ENCODE peak calls at places on chromosome 15, in seven cellular contexts. D, J, F, M, N, O and L are unnamed samples.

GRCh38 chr15:86829251-86829650 is 749.6 kb downstream of the AGBL1 start:
- DNase-seq in D (no peak), J (no peak), F (no peak), M (no peak), N (no peak), O (no peak), L (no peak)

GRCh38 chr15:82540055-82540983 is at the start of gene RPS17:
- DNase-seq in D (peak), J (peak), F (peak), M (peak), N (peak), O (peak), L (peak)

GRCh38 chr15:91192285-91193058 is 92.4 kb downstream of the SV2B start:
- DNase-seq in D (no peak), J (no peak), F (no peak), M (no peak), N (no peak), O (no peak), L (no peak)

GRCh38 chr15:38612159-38612863 is 47.7 kb upstream of the RASGRP1 start:
- DNase-seq in D (no peak), J (no peak), F (no peak), M (no peak), N (no peak), O (no peak), L (no peak)

GRCh38 chr15:58212909-58213526 is 74.8 kb downstream of the AQP9 start:
- DNase-seq in D (peak), J (no peak), F (no peak), M (peak), N (no peak), O (no peak), L (peak)

GRCh38 chr15:85541744-85542143 is 161.3 kb downstream of the AKAP13 start:
- DNase-seq in D (no peak), J (no peak), F (no peak), M (no peak), N (no peak), O (no peak), L (no peak)

GRCh38 chr15:42508263-42508690 is 12.8 kb downstream of the SNAP23 start:
- DNase-seq in D (peak), J (no peak), F (no peak), M (peak), N (no peak), O (no peak), L (no peak)

GRCh38 chr15:72118400-72118978 is at the start of gene SENP8:
- DNase-seq in D (no peak), J (no peak), F (no peak), M (no peak), N (no peak), O (no peak), L (no peak)

GRCh38 chr15:43934480-43934879 is 107.7 kb downstream of the WDR76 start:
- DNase-seq in D (no peak), J (no peak), F (no peak), M (no peak), N (no peak), O (no peak), L (peak)

GRCh38 chr15:74994685-74995084 is 678 bp upstream of the SCAMP5 start:
- DNase-seq in D (no peak), J (no peak), F (no peak), M (no peak), N (no peak), O (no peak), L (no peak)

GRCh38 chr15:101250931-101251829 is 668 bp downstream of the CHSY1 start:
- DNase-seq in D (no peak), J (no peak), F (no peak), M (no peak), N (peak), O (peak), L (peak)

GRCh38 chr15:82571722-82572222 is 31.5 kb upstream of the RPS17 start:
- DNase-seq in D (peak), J (peak), F (no peak), M (peak), N (peak), O (peak), L (peak)

GRCh38 chr15:59444980-59445500 is 7.1 kb downstream of the FAM81A start:
- DNase-seq in D (peak), J (no peak), F (no peak), M (no peak), N (no peak), O (no peak), L (no peak)

GRCh38 chr15:48510976-48511375 is 134.5 kb downstream of the FBN1 start:
- DNase-seq in D (no peak), J (no peak), F (no peak), M (peak), N (no peak), O (no peak), L (no peak)

GRCh38 chr15:25811481-25811906 is 51.6 kb downstream of the ATP10A start:
- DNase-seq in D (no peak), J (no peak), F (no peak), M (no peak), N (no peak), O (no peak), L (no peak)

GRCh38 chr15:101635944-101636727 is 16.0 kb downstream of the TM2D3 start:
- DNase-seq in D (no peak), J (no peak), F (no peak), M (peak), N (no peak), O (no peak), L (no peak)

GRCh38 chr15:70741677-70742293 is 21.6 kb downstream of the UACA start:
- DNase-seq in D (peak), J (no peak), F (peak), M (peak), N (no peak), O (no peak), L (peak)

GRCh38 chr15:39172380-39173281 is 408.2 kb upstream of the THBS1 start:
- DNase-seq in D (peak), J (peak), F (no peak), M (no peak), N (no peak), O (no peak), L (peak)

DNA sequence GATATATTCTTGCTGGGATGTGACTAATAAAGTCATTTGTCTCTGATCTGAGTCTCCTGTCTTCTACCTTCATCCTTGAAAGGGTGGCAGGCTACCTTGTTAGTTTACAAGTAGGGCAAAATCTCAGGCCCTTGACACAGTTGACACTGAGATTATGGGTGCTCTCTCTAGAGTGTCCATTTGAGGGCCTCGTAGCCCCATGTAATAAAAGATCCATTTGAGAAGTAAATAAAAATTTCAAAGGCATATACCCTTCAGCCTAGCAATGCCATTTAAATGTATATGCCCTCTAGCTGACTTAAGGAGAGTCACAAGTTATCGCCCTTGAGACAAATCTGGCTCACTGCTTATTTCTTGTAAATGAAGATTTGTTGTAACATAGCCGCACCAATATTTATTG is 98.6 kb downstream of the TCF12 start:
- DNase-seq in D (peak), J (no peak), F (no peak), M (peak), N (no peak), O (no peak), L (no peak)
- TF ChIP-seq CTCF in D (peak), J (no peak), F (peak), M (peak), N (peak), O (no peak), L (peak)

GRCh38 chr15:80635953-80636352 is 59.2 kb upstream of the ABHD17C start:
- DNase-seq in D (peak), J (peak), F (no peak), M (peak), N (no peak), O (no peak), L (no peak)

GRCh38 chr15:80638553-80639167 is 56.5 kb upstream of the ABHD17C start:
- DNase-seq in D (no peak), J (no peak), F (no peak), M (no peak), N (no peak), O (no peak), L (no peak)

GRCh38 chr15:80637747-80638146 is 57.4 kb upstream of the ABHD17C start:
- DNase-seq in D (no peak), J (no peak), F (no peak), M (no peak), N (no peak), O (no peak), L (no peak)

GRCh38 chr15:80639168-80639555 is 55.9 kb upstream of the ABHD17C start:
- DNase-seq in D (no peak), J (no peak), F (no peak), M (peak), N (no peak), O (no peak), L (no peak)

DNA sequence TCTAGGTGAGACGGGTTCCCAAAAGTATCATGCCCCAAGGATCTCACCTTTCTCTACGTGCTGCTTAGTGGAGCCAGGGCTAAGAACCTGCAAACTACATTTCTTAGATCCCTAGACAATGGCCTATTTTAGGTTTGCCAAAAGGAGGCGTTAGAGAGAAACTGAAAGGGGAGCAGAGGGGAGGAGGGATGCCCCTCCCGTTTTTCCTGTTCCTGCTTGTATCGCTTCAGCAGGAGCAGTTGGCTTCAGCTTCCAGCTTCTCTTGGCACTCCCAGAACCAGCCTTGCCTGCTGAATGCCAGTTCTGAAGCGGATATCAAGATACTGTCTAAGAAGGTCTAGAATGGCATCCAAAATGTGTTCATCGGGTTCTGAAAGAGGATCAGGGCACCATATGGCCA is 58.4 kb upstream of the ABHD17C start:
- DNase-seq in D (no peak), J (peak), F (no peak), M (no peak), N (no peak), O (no peak), L (no peak)
- TF ChIP-seq CTCF in D (no peak), J (no peak), F (no peak), M (no peak), N (no peak), O (no peak), L (no peak)

DNA sequence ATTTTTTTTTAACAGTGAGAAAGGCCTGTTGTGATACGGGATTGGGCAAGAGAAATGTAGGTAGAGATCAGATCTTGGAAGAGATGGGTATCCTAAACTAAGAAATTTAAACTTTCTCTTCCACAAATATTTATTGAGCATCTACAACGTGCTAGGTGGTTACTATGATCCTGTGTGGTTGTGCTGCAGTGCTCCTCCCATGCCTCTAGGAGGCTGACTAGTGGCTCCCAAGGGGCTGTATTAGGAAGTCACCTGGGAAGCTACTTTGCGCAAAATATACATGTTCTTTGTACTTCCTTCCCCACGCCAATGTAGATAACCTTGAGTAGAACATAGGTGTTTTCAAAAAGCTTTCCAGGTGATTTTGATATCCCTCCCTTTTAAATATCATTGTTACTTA is 27.2 kb downstream of the USP3 start:
- DNase-seq in D (no peak), J (no peak), F (no peak), M (no peak), N (no peak), O (no peak), L (no peak)
- TF ChIP-seq CTCF in D (peak), J (no peak), F (peak), M (peak), N (no peak), O (no peak), L (peak)

DNA sequence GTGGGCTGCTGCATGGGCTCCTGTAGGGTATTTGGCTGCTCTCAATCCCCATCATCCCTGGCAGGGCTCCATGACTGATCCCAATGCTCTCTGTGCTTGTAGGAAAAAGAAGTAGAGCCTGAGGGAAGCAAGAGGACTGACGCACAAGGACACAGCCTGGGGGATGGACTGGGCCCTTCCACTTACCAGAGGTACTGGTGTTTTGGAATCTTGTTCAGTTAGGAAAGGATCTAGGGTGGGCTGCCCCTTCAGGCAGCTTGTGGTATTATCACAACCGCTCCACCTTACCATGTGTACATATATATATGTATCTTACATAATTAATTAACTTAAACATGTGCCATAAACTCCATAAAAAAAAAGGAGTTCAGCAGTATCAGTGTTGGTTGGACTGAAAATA is 1.3 kb downstream of the SLC28A2 start:
- DNase-seq in D (no peak), J (no peak), F (no peak), M (no peak), N (no peak), O (no peak), L (no peak)
- TF ChIP-seq CTCF in D (no peak), J (no peak), F (peak), M (peak), N (no peak), O (peak), L (peak)

GRCh38 chr15:94526071-94526689 is 294.8 kb downstream of the MCTP2 start:
- DNase-seq in D (no peak), J (no peak), F (no peak), M (no peak), N (no peak), O (no peak), L (no peak)
- TF ChIP-seq CTCF in D (peak), J (peak), F (peak), M (no peak), N (no peak), O (peak), L (peak)

GRCh38 chr15:62430552-62430951 is 265.5 kb upstream of the C2CD4B start:
- DNase-seq in D (no peak), J (no peak), F (no peak), M (no peak), N (no peak), O (no peak), L (no peak)
- TF ChIP-seq CTCF in D (no peak), J (no peak), F (no peak), M (no peak), N (no peak), O (no peak), L (no peak)

DNA sequence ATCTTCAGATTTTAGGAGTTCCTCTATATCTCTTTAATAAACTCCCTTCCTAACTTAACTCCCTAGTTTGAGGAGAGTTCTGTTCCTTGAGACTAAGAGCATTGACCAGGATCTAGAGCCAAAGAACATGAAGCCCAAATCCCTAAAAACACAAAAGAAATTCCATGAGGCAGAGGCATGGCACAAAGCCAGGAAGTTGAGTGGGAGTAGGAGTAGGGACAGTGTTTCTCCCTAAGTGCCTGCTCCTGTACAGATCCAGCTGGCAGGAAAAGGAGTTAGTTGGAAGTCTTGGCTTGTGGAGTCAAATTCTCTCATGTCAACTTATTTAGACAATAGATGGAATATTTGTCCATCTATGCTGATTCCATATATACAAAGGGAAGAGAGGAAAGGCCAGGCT is 11.4 kb downstream of the ACTC1 start:
- DNase-seq in D (peak), J (no peak), F (no peak), M (peak), N (no peak), O (no peak), L (no peak)
- TF ChIP-seq CTCF in D (no peak), J (no peak), F (no peak), M (no peak), N (no peak), O (no peak), L (no peak)

DNA sequence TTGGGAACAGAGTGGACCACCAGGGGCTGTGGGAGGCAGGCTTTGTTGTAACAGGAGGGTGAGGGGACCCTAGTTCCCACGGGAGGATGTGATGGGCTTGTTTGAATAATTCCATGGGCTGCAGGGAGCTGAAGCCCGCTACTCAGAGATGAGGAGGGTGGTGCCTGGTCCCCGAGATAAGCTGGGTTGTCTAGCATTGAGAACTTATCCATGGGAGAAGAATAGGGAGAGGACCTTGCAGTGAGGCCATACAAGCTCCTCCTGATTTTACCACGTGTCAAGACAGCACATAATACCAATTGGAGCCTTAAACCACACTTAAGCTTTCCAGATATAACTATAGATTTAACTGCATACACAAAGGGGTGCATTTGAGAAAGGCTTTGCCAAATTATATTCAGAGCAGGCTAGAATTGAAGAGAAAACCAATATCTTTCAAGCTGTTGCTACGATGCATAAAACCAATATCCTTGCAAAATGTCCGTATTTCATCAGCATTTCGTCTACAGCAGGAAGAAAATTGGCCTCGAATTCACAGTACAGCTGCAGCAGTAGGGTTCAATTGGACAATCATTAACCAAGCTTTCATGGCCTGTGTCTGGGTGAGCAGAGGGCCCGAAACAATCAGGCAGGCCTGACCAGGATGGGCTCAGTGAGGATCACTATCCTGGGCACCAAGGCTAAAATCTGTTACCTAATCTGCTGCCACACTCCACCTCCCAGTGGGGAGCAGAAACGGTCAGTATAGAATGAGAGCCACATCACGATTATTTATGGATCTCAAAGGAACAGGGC is 500.7 kb downstream of the OCA2 start:
- DNase-seq in D (no peak), J (no peak), F (no peak), M (no peak), N (no peak), O (no peak), L (no peak)
- TF ChIP-seq CTCF in D (no peak), J (no peak), F (no peak), M (no peak), N (no peak), O (no peak), L (no peak)

GRCh38 chr15:23574742-23575141 is 9.3 kb downstream of the MKRN3 start:
- DNase-seq in D (no peak), J (no peak), F (no peak), M (no peak), N (no peak), O (no peak), L (no peak)
- TF ChIP-seq CTCF in D (no peak), J (no peak), F (no peak), M (no peak), N (no peak), O (no peak), L (no peak)

DNA sequence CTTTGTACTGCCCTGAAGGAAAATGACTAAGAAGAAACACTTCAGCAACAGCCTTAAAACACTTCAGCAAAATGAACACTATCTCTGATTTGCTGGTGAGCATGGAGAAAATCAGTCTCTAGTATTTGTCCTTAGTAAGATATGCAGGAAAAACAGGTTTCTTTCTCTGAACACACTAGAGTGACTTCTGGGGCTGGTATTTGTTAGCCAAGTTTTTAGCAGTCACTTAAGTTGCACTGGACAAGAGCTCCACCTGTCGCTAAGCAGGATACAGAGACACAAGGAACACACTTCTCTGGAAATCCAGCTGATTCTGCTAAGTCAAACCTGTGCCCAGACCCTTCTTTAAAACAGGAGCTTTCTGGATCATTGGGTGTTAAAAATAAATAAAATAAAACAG is 65.3 kb downstream of the CHAC1 start:
- DNase-seq in D (peak), J (no peak), F (no peak), M (peak), N (no peak), O (no peak), L (no peak)
- TF ChIP-seq CTCF in D (no peak), J (peak), F (peak), M (peak), N (peak), O (no peak), L (no peak)